ENCODE peak calls at places on chromosome 13, in seven cellular contexts. W, Q, G, T, F, Y and C are unnamed samples.
A peak's percentile ranks its signal among the peaks of the same experiment; 100 is the strongest.

GRCh38 chr13:103282571-103283450 is 216.6 kb upstream of the SLC10A2 start:
- DNase-seq in F (peak; percentile 47), T (no peak), Y (no peak), G (peak; percentile 49), W (peak; percentile 86), Q (no peak), C (peak; percentile 94)

GRCh38 chr13:113187263-113187669 is 21.2 kb downstream of the PCID2 start:
- DNase-seq in F (peak; percentile 99), T (no peak), Q (no peak), W (peak; percentile 79), G (peak; percentile 100), Y (no peak), C (peak; percentile 92)

GRCh38 chr13:34076943-34077703 is 259.2 kb downstream of the RFC3 start:
- DNase-seq in F (peak; percentile 53), Y (no peak), W (peak; percentile 29), Q (no peak), G (peak; percentile 1), T (no peak), C (no peak)

GRCh38 chr13:50732712-50733111 is 110.8 kb downstream of the DLEU7 start:
- DNase-seq in Q (no peak), T (no peak), W (no peak), F (peak; percentile 50), Y (no peak), G (peak; percentile 19), C (peak; percentile 17)

GRCh38 chr13:28699246-28699645 is 19.5 kb downstream of the SLC46A3 start:
- DNase-seq in T (no peak), Y (no peak), W (no peak), Q (no peak), F (no peak), G (no peak), C (no peak)

GRCh38 chr13:27406178-27406939 is 18.1 kb upstream of the GTF3A start:
- DNase-seq in W (peak; percentile 39), G (peak; percentile 49), Y (no peak), T (no peak), F (peak; percentile 55), Q (no peak), C (peak; percentile 43)

GRCh38 chr13:104015646-104016396 is 949.6 kb upstream of the SLC10A2 start:
- DNase-seq in G (peak; percentile 83), T (no peak), Y (no peak), W (no peak), Q (no peak), F (peak; percentile 77), C (no peak)

GRCh38 chr13:32426191-32426980 is 1.5 kb downstream of the N4BP2L1 start:
- DNase-seq in T (no peak), G (no peak), Y (no peak), W (no peak), F (peak; percentile 46), Q (no peak), C (no peak)

GRCh38 chr13:94967183-94968039 is 255.1 kb upstream of the SOX21 start:
- DNase-seq in G (no peak), W (peak; percentile 29), F (peak; percentile 11), Q (peak; percentile 57), Y (peak; percentile 81), T (peak; percentile 62), C (no peak)

DNA sequence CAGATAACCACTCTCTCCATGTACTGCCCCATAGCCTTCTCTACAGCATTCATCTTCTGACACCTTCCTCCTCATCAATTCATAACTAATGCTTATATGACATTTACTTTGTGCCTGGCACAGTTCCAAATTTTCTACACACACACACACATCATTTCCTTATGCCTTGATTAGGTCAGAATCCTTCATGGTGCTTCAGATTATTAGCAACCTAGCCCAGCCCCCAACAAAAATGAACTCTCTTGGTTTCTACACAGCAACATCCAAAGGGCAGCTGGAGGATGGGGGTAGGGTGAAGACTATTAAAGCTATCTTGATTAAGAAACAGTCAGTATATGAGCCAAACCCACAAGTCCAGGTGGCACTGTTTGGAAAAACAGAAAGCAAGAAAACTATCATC is 3.7 kb downstream of the RUBCNL start:
- DNase-seq in W (no peak), T (no peak), Y (no peak), F (no peak), G (no peak), Q (no peak), C (no peak)
- H3K4me2 ChIP-seq in W (no peak overlapping the region), T (no peak overlapping the region), Y (no peak overlapping the region), F (no peak overlapping the region), G (no peak overlapping the region), Q (no peak overlapping the region), C (no peak overlapping the region)

GRCh38 chr13:100493418-100493817 is 95.2 kb downstream of the GGACT start:
- DNase-seq in Q (no peak), F (no peak), G (no peak), Y (no peak), W (no peak), T (no peak), C (no peak)

GRCh38 chr13:100485265-100485664 is 103.3 kb downstream of the GGACT start:
- DNase-seq in T (no peak), W (no peak), F (no peak), Q (no peak), Y (no peak), G (no peak), C (no peak)

GRCh38 chr13:100491164-100491847 is 97.3 kb downstream of the GGACT start:
- DNase-seq in F (peak; percentile 72), Q (no peak), T (no peak), W (no peak), G (peak; percentile 63), Y (no peak), C (no peak)

GRCh38 chr13:100495455-100495854 is 93.1 kb downstream of the GGACT start:
- DNase-seq in F (no peak), T (no peak), G (no peak), W (no peak), Y (no peak), Q (no peak), C (no peak)

DNA sequence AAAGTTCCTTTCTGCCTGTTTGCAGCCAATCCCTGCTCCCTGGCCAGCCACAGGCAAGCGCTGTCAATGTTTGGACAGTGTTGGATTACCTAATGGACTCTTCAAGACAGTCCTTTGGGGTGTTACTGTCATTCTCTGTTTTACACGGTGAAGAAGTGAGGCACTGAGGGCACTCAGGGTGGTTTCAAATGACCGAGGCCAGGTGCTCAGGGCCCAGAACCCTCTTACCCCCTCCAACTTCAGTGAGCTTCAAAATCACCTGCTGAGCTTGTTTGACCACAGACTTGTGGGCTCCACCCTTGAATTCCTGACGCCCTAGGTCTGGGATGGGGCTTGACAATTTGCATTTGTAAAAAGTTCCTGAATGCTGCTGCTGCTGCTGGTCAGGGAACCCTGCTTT is 97.9 kb downstream of the GGACT start:
- DNase-seq in G (no peak), F (no peak), W (peak; percentile 89), Y (peak; percentile 58), T (peak; percentile 89), Q (no peak), C (no peak)
- H3K18ac ChIP-seq in G (no peak overlapping the region), F (no peak overlapping the region), W (no peak overlapping the region), Y (peak overlapping the region; percentile 34), T (no peak overlapping the region), Q (no peak overlapping the region), C (no peak overlapping the region)

GRCh38 chr13:67235265-67235664 is 5.1 kb upstream of the PCDH9 start:
- DNase-seq in F (no peak), G (no peak), T (no peak), Q (no peak), Y (no peak), W (peak; percentile 25), C (no peak)
- H3K9ac ChIP-seq in F (no peak overlapping the region), G (no peak overlapping the region), T (no peak overlapping the region), Q (no peak overlapping the region), Y (no peak overlapping the region), W (no peak overlapping the region), C (no peak overlapping the region)

GRCh38 chr13:45367358-45367757 is 26.4 kb upstream of the TPT1 start:
- DNase-seq in Q (no peak), W (peak; percentile 81), F (peak; percentile 74), T (peak; percentile 88), Y (no peak), G (peak; percentile 94), C (peak; percentile 80)

GRCh38 chr13:45368571-45368970 is 27.6 kb upstream of the TPT1 start:
- DNase-seq in G (peak; percentile 15), Q (no peak), Y (no peak), F (peak; percentile 14), W (no peak), T (no peak), C (no peak)

GRCh38 chr13:45369116-45369515 is 28.1 kb upstream of the TPT1 start:
- DNase-seq in F (no peak), T (no peak), Y (no peak), W (peak; percentile 37), Q (no peak), G (no peak), C (no peak)

GRCh38 chr13:45365558-45365885 is 24.5 kb upstream of the TPT1 start:
- DNase-seq in T (no peak), W (no peak), Q (no peak), G (no peak), F (no peak), Y (no peak), C (no peak)

DNA sequence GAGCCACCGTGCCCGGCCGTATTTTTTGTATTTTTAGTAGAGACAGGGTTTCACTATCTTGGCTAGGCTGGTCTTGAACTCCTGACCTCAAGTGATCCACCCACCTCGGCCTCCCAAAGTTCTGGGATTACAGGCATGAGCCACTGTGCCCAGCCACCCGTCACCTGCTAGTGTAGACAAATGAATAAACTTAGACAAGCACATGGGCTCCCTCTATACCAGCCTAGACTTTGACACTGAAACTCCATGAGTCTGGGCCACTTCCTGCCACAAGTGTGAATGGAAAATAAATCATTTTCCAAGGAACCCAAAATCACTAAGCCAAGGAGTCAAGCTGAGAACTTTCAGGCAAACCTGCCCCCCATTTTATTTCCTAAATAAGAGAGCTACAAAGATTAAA is 27.0 kb upstream of the TPT1 start:
- DNase-seq in W (no peak), F (no peak), G (no peak), Y (no peak), Q (no peak), T (no peak), C (no peak)
- H3K4me2 ChIP-seq in W (no peak overlapping the region), F (no peak overlapping the region), G (no peak overlapping the region), Y (no peak overlapping the region), Q (no peak overlapping the region), T (no peak overlapping the region), C (no peak overlapping the region)

GRCh38 chr13:48233097-48233885 is at the start of gene ITM2B:
- DNase-seq in G (peak; percentile 65), T (peak; percentile 80), Q (peak; percentile 59), F (peak; percentile 73), W (peak; percentile 83), Y (peak; percentile 74), C (no peak)
- H3K18ac ChIP-seq in G (peak within 1 kb of the TSS; percentile 55), T (peak within 1 kb of the TSS; percentile 99), Q (peak within 1 kb of the TSS; percentile 78), F (peak within 1 kb of the TSS; percentile 97), W (peak within 1 kb of the TSS; percentile 91), Y (peak within 1 kb of the TSS; percentile 94), C (peak within 1 kb of the TSS; percentile 92)

GRCh38 chr13:20350380-20350763 is 118.3 kb upstream of the GJB6 start:
- DNase-seq in T (no peak), Y (no peak), F (no peak), W (no peak), G (no peak), Q (no peak), C (no peak)
- H3K9ac ChIP-seq in T (no peak overlapping the region), Y (no peak overlapping the region), F (no peak overlapping the region), W (no peak overlapping the region), G (no peak overlapping the region), Q (no peak overlapping the region), C (no peak overlapping the region)

DNA sequence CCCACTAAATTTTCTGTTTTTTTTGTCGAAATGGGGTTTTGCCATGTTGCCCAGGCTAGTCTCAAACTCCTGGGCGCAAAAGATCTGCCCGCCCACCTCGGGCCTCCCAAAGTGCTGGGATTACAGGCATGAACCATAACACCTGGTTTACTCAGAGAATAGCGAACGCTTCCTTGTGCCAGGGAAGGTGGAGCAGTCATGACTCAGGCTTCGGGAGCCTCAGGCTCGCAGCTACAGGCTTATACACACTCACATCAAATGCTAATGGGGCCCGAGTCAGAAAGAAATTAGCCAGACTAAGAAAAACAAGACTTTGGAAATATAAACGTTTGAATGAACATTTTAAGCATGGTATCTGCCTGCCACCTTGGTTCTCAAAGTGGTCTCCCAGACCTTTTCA is 11.0 kb upstream of the TPT1 start:
- DNase-seq in G (no peak), W (no peak), F (no peak), T (no peak), Q (no peak), Y (no peak), C (peak; percentile 44)
- H3K4me2 ChIP-seq in G (no peak overlapping the region), W (no peak overlapping the region), F (no peak overlapping the region), T (no peak overlapping the region), Q (no peak overlapping the region), Y (no peak overlapping the region), C (no peak overlapping the region)